ENCODE peak calls at places on chromosome 17, in nine cellular contexts. Q is transverse colon; V is mammary epithelial cell; P is stimulated activated CD4-positive, alpha-beta T cell treated with anti-CD3 and anti-CD28 coated beads, Interleukin-1b, Interleukin-23, amount 100 ng/mL, for 4 hours; Z is AG20443; L is GM12878; O is brain pericyte; G is dorsolateral prefrontal cortex; I is foreskin fibroblast. T is an unnamed sample.

GRCh38 chr17:82300707-82301270 is 16.6 kb downstream of the CD7 start:
- DNase-seq in Q (peak), V (peak), P (no peak), Z (peak), L (no peak), O (no peak), G (no peak), I (peak), T (no peak)

GRCh38 chr17:49401971-49402491 is 12.7 kb downstream of the PHB1 start:
- DNase-seq in Q (no peak), V (no peak), P (no peak), Z (no peak), L (no peak), O (no peak), G (peak), I (no peak), T (no peak)

GRCh38 chr17:27929990-27930389 is 36.8 kb upstream of the LYRM9 start:
- DNase-seq in Q (no peak), V (no peak), P (no peak), Z (no peak), L (no peak), O (no peak), G (no peak), I (no peak), T (no peak)

GRCh38 chr17:27657620-27658019 is 26.6 kb downstream of the LGALS9 start:
- DNase-seq in Q (no peak), V (peak), P (no peak), Z (no peak), L (no peak), O (no peak), G (no peak), I (no peak), T (no peak)

GRCh38 chr17:81322271-81323082 is 27.4 kb upstream of the SLC38A10 start:
- DNase-seq in Q (no peak), V (no peak), P (no peak), Z (peak), L (no peak), O (no peak), G (no peak), I (no peak), T (no peak)

GRCh38 chr17:79224903-79225302 is 150.3 kb downstream of the ENGASE start:
- DNase-seq in Q (no peak), V (no peak), P (no peak), Z (no peak), L (no peak), O (no peak), G (no peak), I (no peak), T (no peak)

GRCh38 chr17:68318103-68318991 is 27.1 kb downstream of the ARSG start:
- DNase-seq in Q (no peak), V (peak), P (no peak), Z (peak), L (no peak), O (peak), G (no peak), I (peak), T (no peak)

GRCh38 chr17:6786618-6787017 is 10.6 kb downstream of the FBXO39 start:
- DNase-seq in Q (no peak), V (peak), P (no peak), Z (peak), L (no peak), O (no peak), G (no peak), I (peak), T (no peak)

GRCh38 chr17:41377546-41377945 is 4.6 kb downstream of the KRT34 start:
- DNase-seq in Q (no peak), V (no peak), P (no peak), Z (peak), L (no peak), O (no peak), G (no peak), I (peak), T (no peak)

GRCh38 chr17:39200957-39201510 is 951 bp downstream of the RPL19 start:
- DNase-seq in Q (no peak), V (no peak), P (no peak), Z (no peak), L (no peak), O (no peak), G (no peak), I (no peak), T (no peak)

GRCh38 chr17:39632153-39632941 is 4.6 kb upstream of the STARD3 start:
- DNase-seq in Q (peak), V (no peak), P (no peak), Z (no peak), L (no peak), O (no peak), G (peak), I (no peak), T (no peak)

GRCh38 chr17:41537990-41538389 is 9.9 kb upstream of the KRT19 start:
- DNase-seq in Q (no peak), V (peak), P (no peak), Z (no peak), L (no peak), O (no peak), G (no peak), I (no peak), T (no peak)

GRCh38 chr17:42182927-42183734 is 2.1 kb downstream of the HCRT start:
- DNase-seq in Q (no peak), V (peak), P (no peak), Z (peak), L (no peak), O (no peak), G (no peak), I (peak), T (no peak)

GRCh38 chr17:68346448-68346847 is 55.2 kb downstream of the ARSG start:
- DNase-seq in Q (peak), V (no peak), P (peak), Z (no peak), L (peak), O (no peak), G (no peak), I (no peak), T (peak)

GRCh38 chr17:45231481-45232116 is 9.9 kb downstream of the FMNL1 start:
- DNase-seq in Q (peak), V (no peak), P (no peak), Z (no peak), L (no peak), O (no peak), G (no peak), I (no peak), T (no peak)

GRCh38 chr17:41615454-41615853 is 2.9 kb upstream of the KRT16 start:
- DNase-seq in Q (no peak), V (peak), P (no peak), Z (no peak), L (no peak), O (no peak), G (no peak), I (no peak), T (no peak)

GRCh38 chr17:64679710-64680216 is 17.7 kb upstream of the SMURF2 start:
- DNase-seq in Q (no peak), V (peak), P (no peak), Z (peak), L (no peak), O (no peak), G (no peak), I (peak), T (no peak)

GRCh38 chr17:73462830-73463229 is 151.0 kb upstream of the CDC42EP4 start:
- DNase-seq in Q (no peak), V (no peak), P (no peak), Z (no peak), L (no peak), O (no peak), G (no peak), I (no peak), T (no peak)

GRCh38 chr17:21474815-21475214 is 98.7 kb downstream of the KCNJ12 start:
- DNase-seq in Q (no peak), V (no peak), P (no peak), Z (no peak), L (no peak), O (no peak), G (no peak), I (no peak), T (no peak)

GRCh38 chr17:9237661-9238301 is 216.5 kb downstream of the NTN1 start:
- DNase-seq in Q (no peak), V (no peak), P (no peak), Z (no peak), L (no peak), O (no peak), G (peak), I (no peak), T (no peak)

GRCh38 chr17:64992325-64992802 is 64.2 kb downstream of the GNA13 start:
- DNase-seq in Q (no peak), V (peak), P (no peak), Z (peak), L (no peak), O (no peak), G (no peak), I (peak), T (no peak)

GRCh38 chr17:2710804-2711607 is 558 bp downstream of the CLUH start:
- DNase-seq in Q (peak), V (peak), P (no peak), Z (peak), L (no peak), O (no peak), G (no peak), I (no peak), T (no peak)

GRCh38 chr17:27206447-27206846 is 87.5 kb upstream of the WSB1 start:
- DNase-seq in Q (peak), V (no peak), P (no peak), Z (no peak), L (no peak), O (no peak), G (no peak), I (no peak), T (no peak)

GRCh38 chr17:77569846-77570564 is 388.5 kb upstream of the TNRC6C start:
- DNase-seq in Q (no peak), V (no peak), P (no peak), Z (no peak), L (no peak), O (no peak), G (no peak), I (no peak), T (no peak)

GRCh38 chr17:77882481-77883212 is 75.9 kb upstream of the TNRC6C start:
- DNase-seq in Q (peak), V (peak), P (peak), Z (peak), L (peak), O (no peak), G (no peak), I (no peak), T (no peak)

GRCh38 chr17:40551874-40552768 is 13.2 kb downstream of the CCR7 start:
- DNase-seq in Q (peak), V (no peak), P (no peak), Z (peak), L (no peak), O (peak), G (no peak), I (peak), T (no peak)

GRCh38 chr17:33324741-33325140 is 31.6 kb upstream of the ASIC2 start:
- DNase-seq in Q (no peak), V (no peak), P (no peak), Z (no peak), L (no peak), O (no peak), G (no peak), I (no peak), T (no peak)

GRCh38 chr17:38465420-38466345 is 37.4 kb downstream of the ARHGAP23 start:
- DNase-seq in Q (peak), V (peak), P (no peak), Z (peak), L (no peak), O (no peak), G (no peak), I (peak), T (no peak)

GRCh38 chr17:42346473-42346872 is 41.8 kb downstream of the STAT3 start:
- DNase-seq in Q (no peak), V (no peak), P (no peak), Z (no peak), L (no peak), O (no peak), G (no peak), I (no peak), T (no peak)

GRCh38 chr17:17628388-17629008 is 37.0 kb upstream of the PEMT start:
- DNase-seq in Q (peak), V (no peak), P (peak), Z (no peak), L (peak), O (no peak), G (no peak), I (no peak), T (no peak)

GRCh38 chr17:27578718-27579085 is 52.3 kb upstream of the LGALS9 start:
- DNase-seq in Q (no peak), V (peak), P (no peak), Z (no peak), L (peak), O (no peak), G (no peak), I (no peak), T (no peak)

GRCh38 chr17:39763046-39763800 is 25.5 kb downstream of the GRB7 start:
- DNase-seq in Q (no peak), V (peak), P (no peak), Z (no peak), L (no peak), O (no peak), G (no peak), I (no peak), T (no peak)